ENCODE peak calls at places on chromosomes 1 and 21, in nine cellular contexts. One of them, this sample, is unnamed.
A peak's percentile ranks its signal among the peaks of the same experiment; 100 is the strongest.

GRCh38 chr1:116218922-116219321 is 107.7 kb downstream of the MAB21L3 start:
- DNase-seq in AG10803: no peak
- DNase-seq in D341Med: no peak
- DNase-seq in NCI-H82: no peak
- DNase-seq in mucosa of gallbladder: peak; percentile 44
- DNase-seq in naive thymus-derived CD8-positive, alpha-beta T cell: no peak
- DNase-seq in left cardiac atrium: peak; percentile 45
- DNase-seq in posterior vena cava: no peak
- DNase-seq in stimulated activated CD4-positive, alpha-beta T cell treated with anti-CD3 and anti-CD28 coated beads, Interleukin-2, amount 100 ng/mL, for 48 hours: no peak
- DNase-seq in this sample: no peak

GRCh38 chr1:17125756-17126237 is 6.5 kb upstream of the PADI2 start:
- DNase-seq in naive thymus-derived CD8-positive, alpha-beta T cell: peak; percentile 80
- DNase-seq in mucosa of gallbladder: peak; percentile 86
- DNase-seq in NCI-H82: peak; percentile 90
- DNase-seq in stimulated activated CD4-positive, alpha-beta T cell treated with anti-CD3 and anti-CD28 coated beads, Interleukin-2, amount 100 ng/mL, for 48 hours: peak; percentile 92
- DNase-seq in D341Med: peak; percentile 91
- DNase-seq in AG10803: peak; percentile 74
- DNase-seq in left cardiac atrium: peak; percentile 89
- DNase-seq in posterior vena cava: peak; percentile 97
- DNase-seq in this sample: peak; percentile 80

GRCh38 chr1:20787775-20788488 is 825 bp upstream of the HP1BP3 start:
- DNase-seq in NCI-H82: peak; percentile 68
- DNase-seq in naive thymus-derived CD8-positive, alpha-beta T cell: no peak
- DNase-seq in left cardiac atrium: no peak
- DNase-seq in posterior vena cava: no peak
- DNase-seq in AG10803: peak; percentile 81
- DNase-seq in stimulated activated CD4-positive, alpha-beta T cell treated with anti-CD3 and anti-CD28 coated beads, Interleukin-2, amount 100 ng/mL, for 48 hours: no peak
- DNase-seq in D341Med: peak; percentile 45
- DNase-seq in mucosa of gallbladder: no peak
- DNase-seq in this sample: peak; percentile 64

GRCh38 chr1:151327903-151328674 is 873 bp upstream of the PI4KB start:
- DNase-seq in left cardiac atrium: no peak
- DNase-seq in D341Med: peak; percentile 45
- DNase-seq in AG10803: peak; percentile 18
- DNase-seq in NCI-H82: peak; percentile 88
- DNase-seq in posterior vena cava: no peak
- DNase-seq in naive thymus-derived CD8-positive, alpha-beta T cell: no peak
- DNase-seq in mucosa of gallbladder: no peak
- DNase-seq in stimulated activated CD4-positive, alpha-beta T cell treated with anti-CD3 and anti-CD28 coated beads, Interleukin-2, amount 100 ng/mL, for 48 hours: peak; percentile 5
- DNase-seq in this sample: no peak

GRCh38 chr1:71047635-71048607 is at the start of gene PTGER3:
- DNase-seq in mucosa of gallbladder: peak; percentile 66
- DNase-seq in AG10803: peak; percentile 36
- DNase-seq in stimulated activated CD4-positive, alpha-beta T cell treated with anti-CD3 and anti-CD28 coated beads, Interleukin-2, amount 100 ng/mL, for 48 hours: no peak
- DNase-seq in NCI-H82: peak; percentile 86
- DNase-seq in posterior vena cava: peak; percentile 89
- DNase-seq in D341Med: peak; percentile 71
- DNase-seq in naive thymus-derived CD8-positive, alpha-beta T cell: no peak
- DNase-seq in left cardiac atrium: peak; percentile 78
- DNase-seq in this sample: peak; percentile 47

GRCh38 chr1:62417351-62417999 is 19.4 kb upstream of the USP1 start:
- DNase-seq in D341Med: no peak
- DNase-seq in stimulated activated CD4-positive, alpha-beta T cell treated with anti-CD3 and anti-CD28 coated beads, Interleukin-2, amount 100 ng/mL, for 48 hours: no peak
- DNase-seq in AG10803: no peak
- DNase-seq in NCI-H82: no peak
- DNase-seq in posterior vena cava: no peak
- DNase-seq in naive thymus-derived CD8-positive, alpha-beta T cell: no peak
- DNase-seq in left cardiac atrium: no peak
- DNase-seq in mucosa of gallbladder: no peak
- DNase-seq in this sample: peak; percentile 33

GRCh38 chr1:151458936-151459330 is 361 bp downstream of the POGZ start:
- DNase-seq in left cardiac atrium: peak; percentile 78
- DNase-seq in posterior vena cava: peak; percentile 87
- DNase-seq in AG10803: peak; percentile 65
- DNase-seq in mucosa of gallbladder: peak; percentile 52
- DNase-seq in stimulated activated CD4-positive, alpha-beta T cell treated with anti-CD3 and anti-CD28 coated beads, Interleukin-2, amount 100 ng/mL, for 48 hours: peak; percentile 37
- DNase-seq in D341Med: peak; percentile 86
- DNase-seq in naive thymus-derived CD8-positive, alpha-beta T cell: peak; percentile 41
- DNase-seq in NCI-H82: peak; percentile 88
- DNase-seq in this sample: peak; percentile 72

GRCh38 chr1:156543066-156543465 is 29.3 kb downstream of the IQGAP3 start:
- DNase-seq in naive thymus-derived CD8-positive, alpha-beta T cell: no peak
- DNase-seq in stimulated activated CD4-positive, alpha-beta T cell treated with anti-CD3 and anti-CD28 coated beads, Interleukin-2, amount 100 ng/mL, for 48 hours: no peak
- DNase-seq in posterior vena cava: peak; percentile 7
- DNase-seq in D341Med: no peak
- DNase-seq in mucosa of gallbladder: no peak
- DNase-seq in AG10803: no peak
- DNase-seq in NCI-H82: no peak
- DNase-seq in left cardiac atrium: no peak
- DNase-seq in this sample: no peak

GRCh38 chr1:6007318-6008083 is 15.3 kb upstream of the NPHP4 start:
- DNase-seq in D341Med: no peak
- DNase-seq in mucosa of gallbladder: no peak
- DNase-seq in posterior vena cava: peak; percentile 57
- DNase-seq in NCI-H82: no peak
- DNase-seq in AG10803: peak; percentile 13
- DNase-seq in left cardiac atrium: no peak
- DNase-seq in naive thymus-derived CD8-positive, alpha-beta T cell: no peak
- DNase-seq in stimulated activated CD4-positive, alpha-beta T cell treated with anti-CD3 and anti-CD28 coated beads, Interleukin-2, amount 100 ng/mL, for 48 hours: peak; percentile 48
- DNase-seq in this sample: no peak

GRCh38 chr1:164092603-164093353 is 466.2 kb upstream of the PBX1 start:
- DNase-seq in naive thymus-derived CD8-positive, alpha-beta T cell: no peak
- DNase-seq in NCI-H82: peak; percentile 18
- DNase-seq in AG10803: no peak
- DNase-seq in mucosa of gallbladder: no peak
- DNase-seq in left cardiac atrium: no peak
- DNase-seq in posterior vena cava: no peak
- DNase-seq in D341Med: no peak
- DNase-seq in stimulated activated CD4-positive, alpha-beta T cell treated with anti-CD3 and anti-CD28 coated beads, Interleukin-2, amount 100 ng/mL, for 48 hours: peak; percentile 7
- DNase-seq in this sample: peak; percentile 4

GRCh38 chr1:204544321-204544720 is 28.1 kb downstream of the MDM4 start:
- DNase-seq in AG10803: peak; percentile 39
- DNase-seq in mucosa of gallbladder: no peak
- DNase-seq in stimulated activated CD4-positive, alpha-beta T cell treated with anti-CD3 and anti-CD28 coated beads, Interleukin-2, amount 100 ng/mL, for 48 hours: no peak
- DNase-seq in NCI-H82: no peak
- DNase-seq in D341Med: no peak
- DNase-seq in posterior vena cava: no peak
- DNase-seq in naive thymus-derived CD8-positive, alpha-beta T cell: no peak
- DNase-seq in left cardiac atrium: no peak
- DNase-seq in this sample: peak; percentile 41

GRCh38 chr21:42663860-42664535 is 10.6 kb downstream of the PDE9A start:
- DNase-seq in posterior vena cava: no peak
- DNase-seq in naive thymus-derived CD8-positive, alpha-beta T cell: no peak
- DNase-seq in stimulated activated CD4-positive, alpha-beta T cell treated with anti-CD3 and anti-CD28 coated beads, Interleukin-2, amount 100 ng/mL, for 48 hours: no peak
- DNase-seq in mucosa of gallbladder: peak; percentile 75
- DNase-seq in D341Med: no peak
- DNase-seq in NCI-H82: no peak
- DNase-seq in AG10803: no peak
- DNase-seq in left cardiac atrium: no peak
- DNase-seq in this sample: no peak

GRCh38 chr21:38488640-38489282 is 9.5 kb downstream of the ERG start:
- DNase-seq in AG10803: no peak
- DNase-seq in stimulated activated CD4-positive, alpha-beta T cell treated with anti-CD3 and anti-CD28 coated beads, Interleukin-2, amount 100 ng/mL, for 48 hours: no peak
- DNase-seq in mucosa of gallbladder: no peak
- DNase-seq in left cardiac atrium: no peak
- DNase-seq in NCI-H82: no peak
- DNase-seq in naive thymus-derived CD8-positive, alpha-beta T cell: no peak
- DNase-seq in D341Med: no peak
- DNase-seq in posterior vena cava: no peak
- DNase-seq in this sample: no peak

GRCh38 chr1:160085686-160086089 is 4.3 kb downstream of the KCNJ9 start:
- DNase-seq in posterior vena cava: peak; percentile 95
- DNase-seq in stimulated activated CD4-positive, alpha-beta T cell treated with anti-CD3 and anti-CD28 coated beads, Interleukin-2, amount 100 ng/mL, for 48 hours: peak; percentile 79
- DNase-seq in mucosa of gallbladder: peak; percentile 81
- DNase-seq in D341Med: peak; percentile 92
- DNase-seq in AG10803: peak; percentile 64
- DNase-seq in NCI-H82: peak; percentile 95
- DNase-seq in left cardiac atrium: peak; percentile 83
- DNase-seq in naive thymus-derived CD8-positive, alpha-beta T cell: peak; percentile 71
- DNase-seq in this sample: peak; percentile 71